ENCODE peak calls at places on chromosome 16, in seven cellular contexts. S is Calu3, E is colonic mucosa, R is HL-60, V is OCI-LY7, Q is lower leg skin, X is AG04450. Y is an unnamed sample.

GRCh38 chr16:54283735-54284318 is 2.8 kb downstream of the IRX3 start:
- DNase-seq in S (no peak), E (no peak), R (peak; percentile 14), V (no peak), Q (no peak), X (no peak), Y (no peak)

GRCh38 chr16:3829631-3830536 is 50.6 kb downstream of the CREBBP start:
- DNase-seq in S (no peak), E (no peak), R (no peak), V (no peak), Q (no peak), X (no peak), Y (no peak)

GRCh38 chr16:2761472-2761871 is 9.0 kb downstream of the SRRM2 start:
- DNase-seq in S (no peak), E (no peak), R (no peak), V (no peak), Q (no peak), X (no peak), Y (no peak)

GRCh38 chr16:22786691-22787090 is 27.3 kb upstream of the HS3ST2 start:
- DNase-seq in S (no peak), E (no peak), R (no peak), V (no peak), Q (no peak), X (no peak), Y (no peak)

GRCh38 chr16:82033006-82033405 is 2.0 kb upstream of the HSD17B2 start:
- DNase-seq in S (peak; percentile 39), E (peak; percentile 70), R (no peak), V (no peak), Q (no peak), X (no peak), Y (no peak)

GRCh38 chr16:48963901-48964615 is 317.6 kb downstream of the CBLN1 start:
- DNase-seq in S (peak; percentile 11), E (no peak), R (no peak), V (no peak), Q (no peak), X (peak; percentile 61), Y (no peak)

GRCh38 chr16:50126183-50126582 is 26.9 kb upstream of the TENT4B start:
- DNase-seq in S (no peak), E (no peak), R (no peak), V (no peak), Q (no peak), X (no peak), Y (no peak)

GRCh38 chr16:12470311-12471229 is 333.1 kb downstream of the CPPED1 start:
- DNase-seq in S (no peak), E (no peak), R (no peak), V (no peak), Q (no peak), X (peak; percentile 30), Y (no peak)

GRCh38 chr16:61105544-61105943 is 930.7 kb downstream of the CDH8 start:
- DNase-seq in S (no peak), E (no peak), R (no peak), V (no peak), Q (no peak), X (no peak), Y (no peak)

GRCh38 chr16:4850211-4850610 is 2.9 kb downstream of the UBN1 start:
- DNase-seq in S (no peak), E (no peak), R (no peak), V (no peak), Q (no peak), X (no peak), Y (no peak)

GRCh38 chr16:53937068-53937614 is 233.2 kb downstream of the FTO start:
- DNase-seq in S (no peak), E (no peak), R (no peak), V (no peak), Q (no peak), X (no peak), Y (no peak)

GRCh38 chr16:51538707-51539604 is 387.9 kb upstream of the SALL1 start:
- DNase-seq in S (peak; percentile 60), E (no peak), R (no peak), V (no peak), Q (no peak), X (peak; percentile 67), Y (no peak)

GRCh38 chr16:71830359-71830758 is 15.4 kb upstream of the ATXN1L start:
- DNase-seq in S (no peak), E (no peak), R (no peak), V (no peak), Q (no peak), X (no peak), Y (no peak)

GRCh38 chr16:54054237-54054780 is 232.3 kb downstream of the IRX3 start:
- DNase-seq in S (no peak), E (no peak), R (no peak), V (no peak), Q (no peak), X (no peak), Y (no peak)

GRCh38 chr16:54931757-54932660 is 1.3 kb downstream of the IRX5 start:
- DNase-seq in S (no peak), E (no peak), R (no peak), V (no peak), Q (no peak), X (no peak), Y (no peak)

GRCh38 chr16:5604770-5605169 is 507.2 kb upstream of the EEF2KMT start:
- DNase-seq in S (peak; percentile 49), E (peak; percentile 18), R (no peak), V (peak; percentile 8), Q (no peak), X (no peak), Y (peak; percentile 56)

GRCh38 chr16:52376677-52377300 is 170.2 kb downstream of the TOX3 start:
- DNase-seq in S (no peak), E (no peak), R (no peak), V (no peak), Q (no peak), X (no peak), Y (peak; percentile 77)

GRCh38 chr16:12324152-12324551 is 347.6 kb downstream of the SNX29 start:
- DNase-seq in S (no peak), E (no peak), R (no peak), V (no peak), Q (no peak), X (no peak), Y (no peak)

GRCh38 chr16:74736531-74737157 is 36.0 kb upstream of the MLKL start:
- DNase-seq in S (no peak), E (no peak), R (no peak), V (no peak), Q (no peak), X (no peak), Y (peak; percentile 35)

GRCh38 chr16:50071075-50071671 is 5.4 kb downstream of the HEATR3 start:
- DNase-seq in S (no peak), E (no peak), R (no peak), V (no peak), Q (no peak), X (no peak), Y (no peak)

GRCh38 chr16:82700541-82701240 is 73.9 kb downstream of the CDH13 start:
- DNase-seq in S (no peak), E (no peak), R (no peak), V (no peak), Q (no peak), X (no peak), Y (no peak)

GRCh38 chr16:68732068-68732680 is 4.9 kb upstream of the CDH1 start:
- DNase-seq in S (peak; percentile 87), E (peak; percentile 95), R (no peak), V (no peak), Q (peak; percentile 62), X (no peak), Y (peak; percentile 34)

GRCh38 chr16:51268237-51268636 is 117.2 kb upstream of the SALL1 start:
- DNase-seq in S (no peak), E (no peak), R (no peak), V (no peak), Q (no peak), X (no peak), Y (no peak)

GRCh38 chr16:75070055-75070841 is 46.3 kb downstream of the LDHD start:
- DNase-seq in S (no peak), E (peak; percentile 52), R (no peak), V (no peak), Q (no peak), X (no peak), Y (peak; percentile 50)

GRCh38 chr16:69179255-69180010 is 7.5 kb upstream of the SNTB2 start:
- DNase-seq in S (peak; percentile 44), E (peak; percentile 85), R (peak; percentile 18), V (no peak), Q (peak; percentile 83), X (peak; percentile 49), Y (peak; percentile 58)

GRCh38 chr16:84600343-84601229 is 17.3 kb downstream of the COTL1 start:
- DNase-seq in S (no peak), E (no peak), R (peak; percentile 78), V (peak; percentile 87), Q (no peak), X (no peak), Y (no peak)

GRCh38 chr16:19289805-19290490 is 4.4 kb downstream of the CLEC19A start:
- DNase-seq in S (peak; percentile 5), E (no peak), R (no peak), V (no peak), Q (no peak), X (no peak), Y (peak; percentile 8)

DNA sequence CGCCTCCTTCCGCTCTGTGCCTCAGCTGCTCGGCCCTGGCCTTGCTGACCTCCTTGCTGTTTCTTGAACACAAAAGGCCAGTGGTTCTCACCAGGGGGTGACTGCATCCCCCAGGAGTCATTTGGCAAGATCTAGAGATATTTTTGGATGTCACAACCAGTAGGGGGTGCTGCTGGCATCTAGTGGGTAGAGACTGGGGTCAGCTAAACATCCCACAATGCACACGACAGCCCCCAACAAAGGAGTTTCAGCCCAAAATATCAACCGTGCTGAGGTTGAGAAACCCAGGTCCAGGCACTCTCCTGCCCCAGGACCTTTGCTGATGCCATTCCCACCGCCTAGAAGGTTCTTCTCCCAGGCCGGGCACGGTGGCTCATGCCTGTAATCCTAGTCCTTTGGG is 39.7 kb downstream of the ABCC6 start:
- DNase-seq in S (no peak), E (no peak), R (no peak), V (peak; percentile 21), Q (no peak), X (no peak), Y (no peak)
- TF ChIP-seq CTCF in S (no peak), E (no peak), R (no peak), V (peak; percentile 69), Q (no peak), X (peak; percentile 11), Y (peak; percentile 38)

GRCh38 chr16:58506241-58507194 is 6.6 kb downstream of the NDRG4 start:
- DNase-seq in S (no peak), E (no peak), R (no peak), V (no peak), Q (no peak), X (no peak), Y (no peak)
- TF ChIP-seq CTCF in S (no peak), E (no peak), R (no peak), V (no peak), Q (no peak), X (no peak), Y (no peak)

GRCh38 chr16:57785385-57785784 is 16.9 kb downstream of the KIFC3 start:
- DNase-seq in S (no peak), E (no peak), R (no peak), V (no peak), Q (no peak), X (no peak), Y (no peak)
- TF ChIP-seq CTCF in S (no peak), E (no peak), R (no peak), V (no peak), Q (no peak), X (no peak), Y (no peak)

DNA sequence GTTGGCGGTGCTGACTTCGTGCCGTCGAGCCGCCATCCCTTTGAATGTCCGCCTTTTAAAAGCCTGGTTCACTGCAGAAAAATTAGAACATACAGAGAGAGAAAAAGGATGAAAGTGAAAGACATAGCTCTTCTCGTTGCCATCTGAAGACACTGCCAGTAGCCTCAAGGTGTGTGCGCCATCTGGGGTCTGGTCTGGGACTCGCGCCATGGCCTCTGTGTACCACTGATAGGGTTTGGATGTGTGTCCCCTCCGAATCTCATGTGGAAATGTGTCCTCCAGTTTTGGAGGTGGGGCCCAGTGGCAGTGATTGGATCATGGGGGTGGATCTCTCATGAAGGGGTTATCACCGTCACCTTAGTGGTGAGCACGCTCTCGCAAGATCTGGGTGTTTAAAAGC is 15.5 kb downstream of the GSE1 start:
- DNase-seq in S (no peak), E (no peak), R (no peak), V (peak; percentile 25), Q (no peak), X (no peak), Y (no peak)
- TF ChIP-seq CTCF in S (no peak), E (no peak), R (no peak), V (peak; percentile 45), Q (no peak), X (no peak), Y (peak; percentile 9)

Y was measured in BE2C.